ENCODE peak calls at places on chromosomes 11 and 22, in four cellular contexts. One of them, this sample, is unnamed.

GRCh38 chr11:30015725-30016449 is 943 bp downstream of the KCNA4 start:
- DNase-seq in HCT116: no peak
- DNase-seq in HepG2: no peak
- DNase-seq in K562: no peak
- DNase-seq in this sample: no peak

GRCh38 chr11:73226297-73227006 is 8.4 kb downstream of the P2RY2 start:
- DNase-seq in HCT116: no peak
- DNase-seq in HepG2: no peak
- DNase-seq in K562: no peak
- DNase-seq in this sample: no peak

GRCh38 chr11:32034149-32034548 is 56.7 kb upstream of the RCN1 start:
- DNase-seq in HCT116: no peak
- DNase-seq in HepG2: no peak
- DNase-seq in K562: no peak
- DNase-seq in this sample: no peak

GRCh38 chr22:36885474-36885873 is 24.7 kb downstream of the NCF4 start:
- DNase-seq in HCT116: no peak
- DNase-seq in HepG2: no peak
- DNase-seq in K562: no peak
- DNase-seq in this sample: no peak

GRCh38 chr11:11587122-11587521 is 34.7 kb downstream of the GALNT18 start:
- DNase-seq in HCT116: no peak
- DNase-seq in HepG2: no peak
- DNase-seq in K562: no peak
- DNase-seq in this sample: no peak

GRCh38 chr22:45905924-45906865 is 70.8 kb downstream of the WNT7B start:
- DNase-seq in HCT116: no peak
- DNase-seq in HepG2: no peak
- DNase-seq in K562: no peak
- DNase-seq in this sample: no peak

GRCh38 chr11:122863704-122864326 is 18.7 kb upstream of the JHY start:
- DNase-seq in HCT116: peak
- DNase-seq in HepG2: no peak
- DNase-seq in K562: peak
- DNase-seq in this sample: no peak

GRCh38 chr11:41799747-41800146 is 340.3 kb upstream of the LRRC4C start:
- DNase-seq in HCT116: no peak
- DNase-seq in HepG2: no peak
- DNase-seq in K562: no peak
- DNase-seq in this sample: no peak

GRCh38 chr11:12943276-12943675 is 65.8 kb upstream of the RASSF10 start:
- DNase-seq in HCT116: no peak
- DNase-seq in HepG2: no peak
- DNase-seq in K562: no peak
- DNase-seq in this sample: no peak

GRCh38 chr22:17629167-17629489 is 579 bp upstream of the ATP6V1E1 start:
- DNase-seq in HCT116: no peak
- DNase-seq in HepG2: no peak
- DNase-seq in K562: no peak
- DNase-seq in this sample: no peak

DNA sequence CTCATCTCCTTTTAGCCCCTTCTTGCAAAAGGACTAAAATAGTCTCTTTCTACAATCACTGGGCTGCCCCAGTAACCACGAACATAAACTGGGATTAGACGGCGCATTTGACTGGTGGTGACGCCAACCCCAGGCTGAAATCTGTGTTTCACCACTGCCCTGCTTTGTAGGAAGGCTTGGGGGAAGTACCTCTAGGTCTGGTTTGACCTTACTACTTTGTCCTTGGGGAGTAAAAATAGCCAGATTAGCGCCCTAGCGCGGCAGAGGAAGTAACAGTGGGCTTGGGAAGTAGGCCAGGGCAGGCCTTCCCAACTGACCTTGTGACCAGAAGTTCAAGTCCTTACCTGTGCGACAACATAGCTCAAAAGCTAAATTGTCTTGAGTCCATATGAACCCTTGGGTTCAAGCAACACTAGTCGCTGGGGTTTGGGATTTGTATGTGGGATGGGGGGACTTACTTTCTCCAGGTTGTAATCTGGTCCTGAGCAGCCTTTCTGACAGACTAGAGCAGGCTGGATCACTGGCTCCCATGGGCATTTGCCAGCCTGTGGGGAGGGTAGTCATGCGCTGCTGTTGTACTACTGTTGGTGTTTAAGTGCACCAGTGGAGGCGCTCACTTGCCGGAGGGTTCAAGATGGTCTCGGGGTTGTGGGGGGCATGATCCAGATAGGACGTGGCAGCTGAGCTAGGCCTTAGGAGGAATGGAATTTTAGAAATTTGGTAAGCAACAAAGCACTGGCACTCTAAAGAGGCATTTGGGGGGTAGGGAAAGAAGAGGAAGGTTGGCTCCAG is 953 bp upstream of the PACS1 start:
- DNase-seq in HCT116: no peak
- DNase-seq in HepG2: peak
- DNase-seq in K562: no peak
- DNase-seq in this sample: no peak
- TF ChIP-seq TCF7L2 in HCT116: no peak
- TF ChIP-seq TCF7L2 in HepG2: no peak
- TF ChIP-seq TCF7L2 in K562: no peak
- TF ChIP-seq TCF7L2 in this sample: no peak

DNA sequence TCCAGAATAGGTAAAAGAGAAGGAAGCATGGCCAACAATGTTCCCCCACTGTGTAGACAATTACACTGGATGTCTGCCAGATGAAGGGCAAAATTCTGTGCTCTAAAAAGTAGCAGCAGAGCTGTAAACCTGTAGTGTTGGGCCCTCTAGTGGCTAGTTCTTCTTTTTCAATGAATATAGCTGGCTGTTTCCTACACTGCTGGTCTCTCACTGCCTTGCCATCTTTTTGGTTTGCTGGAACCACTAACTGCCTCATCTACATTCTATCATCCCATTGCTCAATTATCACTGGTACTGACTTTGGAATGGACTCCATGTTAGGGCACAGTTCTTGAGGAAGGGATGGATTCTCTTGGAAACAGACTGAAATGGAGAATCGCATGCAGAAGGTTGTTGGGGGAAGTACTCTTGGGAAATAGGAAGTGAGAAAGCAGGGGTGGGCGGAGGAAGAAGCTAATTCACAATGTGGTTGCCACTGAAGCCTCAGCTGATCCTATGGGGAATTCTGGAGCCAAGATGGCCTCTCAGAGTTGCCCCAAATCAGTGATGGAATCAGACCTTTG is 17.9 kb downstream of the KCNE3 start:
- DNase-seq in HCT116: peak
- DNase-seq in HepG2: peak
- DNase-seq in K562: peak
- DNase-seq in this sample: peak
- H3K27ac ChIP-seq in HCT116: no peak
- H3K27ac ChIP-seq in HepG2: no peak
- H3K27ac ChIP-seq in K562: no peak
- H3K27ac ChIP-seq in this sample: no peak

GRCh38 chr11:115132829-115133228 is 371.4 kb downstream of the CADM1 start:
- DNase-seq in HCT116: no peak
- DNase-seq in HepG2: peak
- DNase-seq in K562: peak
- DNase-seq in this sample: no peak
- TF ChIP-seq SIN3A in HCT116: no peak
- TF ChIP-seq SIN3A in HepG2: no peak
- TF ChIP-seq SIN3A in K562: no peak
- TF ChIP-seq SIN3A in this sample: no peak

DNA sequence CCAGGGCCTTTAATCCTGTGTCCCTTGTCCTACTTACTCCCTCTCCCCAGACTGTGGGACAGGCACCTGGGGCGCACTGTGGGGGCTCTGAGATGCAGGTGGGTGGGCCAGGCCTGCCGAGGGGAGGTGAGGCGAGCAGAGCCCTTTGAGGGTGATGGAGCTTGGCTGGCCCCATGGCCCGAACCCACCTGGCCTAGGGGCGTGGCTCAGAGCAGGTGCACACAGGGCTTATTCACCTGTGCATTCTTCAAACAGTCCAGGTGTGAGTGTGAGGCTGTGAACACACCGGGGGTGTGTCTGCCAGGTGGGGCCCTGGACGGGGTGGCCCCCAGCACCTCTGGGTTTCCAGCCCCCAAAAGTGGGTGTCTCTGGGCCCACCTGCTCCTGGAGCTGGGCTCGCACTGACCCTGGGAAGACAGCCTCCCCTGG is 9.0 kb upstream of the MUC5AC start:
- DNase-seq in HCT116: no peak
- DNase-seq in HepG2: no peak
- DNase-seq in K562: no peak
- DNase-seq in this sample: no peak
- TF ChIP-seq TCF7L2 in HCT116: no peak
- TF ChIP-seq TCF7L2 in HepG2: no peak
- TF ChIP-seq TCF7L2 in K562: no peak
- TF ChIP-seq TCF7L2 in this sample: no peak

DNA sequence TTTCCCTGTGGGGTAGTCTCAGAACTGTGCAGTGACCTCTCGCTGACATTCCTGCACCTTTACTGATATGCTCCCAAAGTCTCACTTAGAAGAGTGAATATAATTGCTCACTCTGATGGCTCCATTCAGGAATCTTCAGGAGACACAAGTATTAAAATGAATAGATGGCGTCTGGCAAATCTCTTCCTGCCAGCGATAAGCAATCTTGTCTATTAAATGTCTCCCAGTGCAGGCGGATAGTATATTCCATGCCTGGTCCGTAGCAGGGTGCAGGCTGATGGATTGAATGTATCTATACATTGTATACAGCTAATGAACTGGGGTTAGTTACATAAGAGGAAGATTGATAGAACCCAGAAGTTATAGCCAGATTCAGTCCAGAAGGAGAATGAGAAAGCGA is 575.3 kb downstream of the NTM start:
- DNase-seq in HCT116: no peak
- DNase-seq in HepG2: no peak
- DNase-seq in K562: no peak
- DNase-seq in this sample: no peak
- H3K27ac ChIP-seq in HCT116: no peak
- H3K27ac ChIP-seq in HepG2: no peak
- H3K27ac ChIP-seq in K562: no peak
- H3K27ac ChIP-seq in this sample: no peak

GRCh38 chr11:61327669-61328071 is 5.2 kb downstream of the DDB1 start:
- DNase-seq in HCT116: no peak
- DNase-seq in HepG2: no peak
- DNase-seq in K562: no peak
- DNase-seq in this sample: no peak
- TF ChIP-seq SIN3A in HCT116: no peak
- TF ChIP-seq SIN3A in HepG2: no peak
- TF ChIP-seq SIN3A in K562: no peak
- TF ChIP-seq SIN3A in this sample: no peak

GRCh38 chr22:27344546-27344945 is 457.0 kb downstream of the MN1 start:
- DNase-seq in HCT116: no peak
- DNase-seq in HepG2: no peak
- DNase-seq in K562: no peak
- DNase-seq in this sample: no peak

GRCh38 chr22:27348634-27349033 is 452.9 kb downstream of the MN1 start:
- DNase-seq in HCT116: no peak
- DNase-seq in HepG2: no peak
- DNase-seq in K562: no peak
- DNase-seq in this sample: no peak

GRCh38 chr22:27345681-27346080 is 455.9 kb downstream of the MN1 start:
- DNase-seq in HCT116: no peak
- DNase-seq in HepG2: no peak
- DNase-seq in K562: no peak
- DNase-seq in this sample: no peak

GRCh38 chr22:27349456-27349855 is 452.1 kb downstream of the MN1 start:
- DNase-seq in HCT116: no peak
- DNase-seq in HepG2: no peak
- DNase-seq in K562: no peak
- DNase-seq in this sample: no peak

GRCh38 chr22:27347951-27348350 is 453.6 kb downstream of the MN1 start:
- DNase-seq in HCT116: no peak
- DNase-seq in HepG2: no peak
- DNase-seq in K562: no peak
- DNase-seq in this sample: no peak
- TF ChIP-seq TCF7L2 in HCT116: no peak
- TF ChIP-seq TCF7L2 in HepG2: no peak
- TF ChIP-seq TCF7L2 in K562: no peak
- TF ChIP-seq TCF7L2 in this sample: no peak

DNA sequence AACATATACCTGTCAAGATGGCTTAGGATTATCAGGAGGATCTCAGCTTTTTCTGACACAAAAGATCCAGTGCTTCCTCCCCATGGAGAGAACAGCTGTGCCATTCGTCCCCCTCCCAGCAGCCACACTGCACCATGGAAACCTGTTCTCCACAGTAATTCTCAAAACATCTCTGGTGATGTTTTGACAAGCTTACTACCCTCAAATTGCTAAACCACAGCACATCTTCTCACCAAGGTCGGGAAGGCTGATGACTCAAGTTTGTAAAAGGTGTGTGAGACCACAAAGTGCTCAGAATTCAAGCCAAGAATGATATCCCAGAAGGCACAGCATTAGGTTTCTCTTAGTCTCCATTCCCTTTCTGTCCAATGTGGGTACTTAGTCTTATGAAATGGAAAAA is 3.9 kb upstream of the RAB38 start:
- DNase-seq in HCT116: no peak
- DNase-seq in HepG2: no peak
- DNase-seq in K562: no peak
- DNase-seq in this sample: no peak
- H3K27ac ChIP-seq in HCT116: no peak
- H3K27ac ChIP-seq in HepG2: no peak
- H3K27ac ChIP-seq in K562: no peak
- H3K27ac ChIP-seq in this sample: no peak

GRCh38 chr11:113505541-113506375 is 30.6 kb upstream of the DRD2 start:
- DNase-seq in HCT116: peak
- DNase-seq in HepG2: peak
- DNase-seq in K562: no peak
- DNase-seq in this sample: no peak
- TF ChIP-seq SIN3A in HCT116: no peak
- TF ChIP-seq SIN3A in HepG2: no peak
- TF ChIP-seq SIN3A in K562: no peak
- TF ChIP-seq SIN3A in this sample: no peak

DNA sequence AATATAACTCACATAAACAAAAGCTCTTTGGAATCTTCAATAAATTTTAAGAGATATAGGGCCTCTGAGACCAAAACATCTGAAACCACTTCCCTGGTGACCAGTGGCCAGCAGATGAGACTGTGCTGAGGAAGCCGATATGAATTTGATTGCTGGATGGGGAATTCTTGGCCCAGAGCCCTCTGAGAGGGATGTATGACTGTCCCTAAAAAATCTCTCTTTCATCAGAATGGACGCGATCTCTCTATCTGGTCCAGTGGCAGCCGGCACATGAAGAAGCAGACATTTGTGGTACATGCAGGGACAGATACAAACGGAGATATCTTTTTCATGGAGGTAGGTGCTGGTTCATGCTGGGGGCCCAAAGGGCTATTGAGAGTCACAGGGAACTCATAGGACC is 37.5 kb downstream of the MYBPC3 start:
- DNase-seq in HCT116: no peak
- DNase-seq in HepG2: no peak
- DNase-seq in K562: no peak
- DNase-seq in this sample: no peak
- TF ChIP-seq TCF7L2 in HCT116: no peak
- TF ChIP-seq TCF7L2 in HepG2: no peak
- TF ChIP-seq TCF7L2 in K562: no peak
- TF ChIP-seq TCF7L2 in this sample: no peak